ENCODE peak calls at places on chromosome 6, in nine cellular contexts. U, I, F, E, P, J, Y, Z and C are unnamed samples.

GRCh38 chr6:39585641-39586040 is 139.6 kb downstream of the KIF6 start:
- DNase-seq in Z (no peak), I (no peak), J (no peak), F (no peak), E (no peak), P (no peak), Y (no peak), U (no peak), C (no peak)

GRCh38 chr6:122063090-122063489 is 336.4 kb upstream of the HSF2 start:
- DNase-seq in E (no peak), U (peak; percentile 8), F (no peak), Z (no peak), J (no peak), I (no peak), Y (no peak), P (no peak), C (peak; percentile 18)

GRCh38 chr6:76703786-76704185 is 631.3 kb upstream of the IMPG1 start:
- DNase-seq in I (no peak), E (peak; percentile 25), Z (peak; percentile 3), P (no peak), J (no peak), Y (no peak), U (no peak), F (no peak), C (no peak)

GRCh38 chr6:150528648-150529285 is 70.9 kb upstream of the PLEKHG1 start:
- DNase-seq in P (no peak), E (peak; percentile 22), J (no peak), U (peak; percentile 48), F (peak; percentile 21), I (no peak), Y (peak; percentile 1), Z (peak; percentile 45), C (peak; percentile 77)

GRCh38 chr6:157462956-157463742 is 82.2 kb downstream of the ZDHHC14 start:
- DNase-seq in E (no peak), Z (no peak), P (no peak), I (no peak), F (no peak), U (no peak), Y (no peak), J (peak; percentile 56), C (no peak)

GRCh38 chr6:41568585-41569384 is 22.6 kb downstream of the FOXP4 start:
- DNase-seq in I (peak; percentile 99), E (no peak), F (no peak), J (no peak), Y (peak; percentile 49), P (no peak), U (no peak), Z (no peak), C (no peak)

GRCh38 chr6:138161434-138162103 is at the start of gene ARFGEF3:
- DNase-seq in J (peak; percentile 62), Z (peak; percentile 73), P (no peak), F (peak; percentile 56), Y (peak; percentile 1), U (peak; percentile 67), E (peak; percentile 64), I (peak; percentile 25), C (peak; percentile 85)

GRCh38 chr6:170147056-170147787 is 143.7 kb downstream of the DLL1 start:
- DNase-seq in Y (no peak), F (no peak), Z (peak; percentile 52), P (no peak), I (peak; percentile 20), E (no peak), J (no peak), U (no peak), C (no peak)

GRCh38 chr6:98832282-98833100 is 1.9 kb upstream of the POU3F2 start:
- DNase-seq in P (no peak), U (peak; percentile 50), J (peak; percentile 32), F (no peak), E (peak; percentile 76), Z (peak; percentile 94), I (no peak), Y (peak; percentile 74), C (peak; percentile 58)

GRCh38 chr6:34146801-34147592 is 1.1 kb upstream of the GRM4 start:
- DNase-seq in P (no peak), Z (peak; percentile 73), J (peak; percentile 41), E (peak; percentile 46), I (no peak), Y (peak; percentile 7), F (no peak), U (no peak), C (no peak)

GRCh38 chr6:2891768-2892170 is 11.3 kb downstream of the SERPINB9 start:
- DNase-seq in Z (no peak), U (no peak), E (no peak), J (peak; percentile 70), F (no peak), Y (no peak), I (no peak), P (no peak), C (no peak)

DNA sequence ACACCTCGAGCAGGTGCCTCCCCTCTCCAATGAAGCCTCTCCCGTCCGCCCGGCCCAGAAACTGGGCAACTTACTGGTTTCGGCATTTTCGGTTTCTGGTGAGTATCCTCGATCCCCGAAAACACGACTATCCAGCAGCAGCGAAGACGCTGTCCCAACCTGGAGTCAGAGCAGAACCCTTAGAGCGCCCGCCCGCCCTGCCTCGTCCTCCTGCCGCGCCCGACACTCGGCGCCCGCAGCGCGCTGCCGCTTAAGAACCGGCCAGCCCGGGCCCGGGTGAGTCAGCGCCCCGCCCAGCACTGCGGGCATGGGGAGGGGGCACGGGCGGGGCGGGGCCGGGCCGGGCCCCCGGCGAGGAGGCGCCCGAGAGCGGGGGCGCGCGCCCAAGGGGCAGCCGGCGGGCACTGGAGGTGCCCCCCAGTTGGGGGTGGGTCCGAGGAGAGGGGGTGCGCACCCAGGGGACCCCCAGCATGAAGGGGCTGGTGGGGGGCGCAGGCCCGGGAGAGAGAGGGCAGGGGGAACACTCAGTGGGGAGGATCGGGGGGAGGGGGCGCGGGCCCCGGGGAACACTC is 1.1 kb downstream of the EZR start:
- DNase-seq in J (peak; percentile 78), U (peak; percentile 71), E (peak; percentile 82), Z (peak; percentile 94), I (peak; percentile 55), P (no peak), F (peak; percentile 87), Y (peak; percentile 70), C (peak; percentile 92)
- H3K9ac ChIP-seq in J (peak overlapping the region; percentile 89), U (peak overlapping the region; percentile 64), E (peak overlapping the region; percentile 99), Z (peak overlapping the region; percentile 88), I (peak overlapping the region; percentile 70), P (peak overlapping the region; percentile 78), F (peak overlapping the region; percentile 69), Y (peak overlapping the region; percentile 62), C (peak overlapping the region; percentile 47)

GRCh38 chr6:52553719-52554118 is 23.1 kb downstream of the TRAM2 start:
- DNase-seq in I (no peak), Y (no peak), U (no peak), Z (no peak), E (no peak), P (no peak), J (no peak), F (no peak), C (no peak)

GRCh38 chr6:52550014-52550575 is 26.8 kb downstream of the TRAM2 start:
- DNase-seq in F (no peak), Y (no peak), J (no peak), E (no peak), I (no peak), Z (no peak), P (no peak), U (no peak), C (no peak)

GRCh38 chr6:52553158-52553557 is 23.7 kb downstream of the TRAM2 start:
- DNase-seq in E (no peak), Z (no peak), P (no peak), Y (no peak), U (no peak), J (no peak), I (no peak), F (no peak), C (no peak)

GRCh38 chr6:52552278-52552643 is 24.6 kb downstream of the TRAM2 start:
- DNase-seq in Y (no peak), I (no peak), E (no peak), F (no peak), Z (no peak), P (no peak), J (no peak), U (no peak), C (no peak)

GRCh38 chr6:52551483-52552277 is 25.2 kb downstream of the TRAM2 start:
- DNase-seq in P (no peak), F (no peak), I (peak; percentile 77), Y (peak; percentile 91), E (peak; percentile 66), J (peak; percentile 91), Z (peak; percentile 86), U (peak; percentile 56), C (peak; percentile 71)
- H3K4me3 ChIP-seq in P (no peak overlapping the region), F (no peak overlapping the region), I (no peak overlapping the region), Y (no peak overlapping the region), E (no peak overlapping the region), J (no peak overlapping the region), Z (peak overlapping the region; percentile 6), U (peak overlapping the region; percentile 59), C (peak overlapping the region; percentile 38)

DNA sequence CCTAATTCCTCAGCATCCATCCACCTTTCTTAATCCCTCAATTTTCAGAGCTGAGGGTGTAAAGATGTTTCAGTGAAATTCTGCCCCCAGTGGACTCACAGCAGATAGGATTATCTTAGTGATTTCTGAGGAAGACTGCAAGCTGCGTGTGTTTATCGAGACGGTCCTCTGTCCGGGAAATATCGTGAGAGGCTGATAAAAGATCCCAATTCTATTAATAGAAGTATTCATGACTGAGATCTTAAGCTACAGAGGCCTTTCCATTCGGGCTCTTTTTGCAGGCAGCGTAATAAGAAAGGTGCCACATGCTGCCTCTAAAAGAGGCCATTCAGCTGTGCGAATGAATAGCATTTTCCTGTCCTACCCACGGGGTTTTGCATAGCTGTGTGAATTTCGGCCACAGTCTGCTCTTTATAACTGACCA is 209.0 kb downstream of the ARHGAP18 start:
- DNase-seq in J (peak; percentile 49), Z (peak; percentile 29), E (no peak), Y (peak; percentile 7), I (peak; percentile 44), U (no peak), F (peak; percentile 54), P (peak; percentile 61), C (peak; percentile 25)
- H3K4me2 ChIP-seq in J (peak overlapping the region; percentile 85), Z (no peak overlapping the region), E (peak overlapping the region; percentile 72), Y (peak overlapping the region; percentile 44), I (peak overlapping the region; percentile 68), U (no peak overlapping the region), F (peak overlapping the region; percentile 80), P (peak overlapping the region; percentile 64), C (no peak overlapping the region)

GRCh38 chr6:109008061-109008460 is 86.6 kb downstream of the SESN1 start:
- DNase-seq in P (no peak), E (no peak), I (no peak), Y (no peak), F (no peak), Z (no peak), U (no peak), J (no peak), C (peak; percentile 17)

GRCh38 chr6:109008951-109009760 is 85.5 kb downstream of the SESN1 start:
- DNase-seq in F (peak; percentile 86), I (peak; percentile 72), P (peak; percentile 47), E (peak; percentile 89), J (peak; percentile 87), Z (peak; percentile 98), U (peak; percentile 89), Y (peak; percentile 82), C (peak; percentile 98)

GRCh38 chr6:109007521-109007920 is 87.1 kb downstream of the SESN1 start:
- DNase-seq in F (no peak), I (no peak), Y (no peak), E (no peak), Z (no peak), U (no peak), J (no peak), P (no peak), C (no peak)

GRCh38 chr6:109008537-109008950 is 86.1 kb downstream of the SESN1 start:
- DNase-seq in J (no peak), U (no peak), I (no peak), P (no peak), Y (peak; percentile 55), E (no peak), Z (peak; percentile 83), F (no peak), C (no peak)

GRCh38 chr6:109006818-109007217 is 87.8 kb downstream of the SESN1 start:
- DNase-seq in U (no peak), F (no peak), P (no peak), E (no peak), J (no peak), I (no peak), Z (no peak), Y (no peak), C (no peak)
- H3K9ac ChIP-seq in U (no peak overlapping the region), F (no peak overlapping the region), P (no peak overlapping the region), E (no peak overlapping the region), J (no peak overlapping the region), I (peak overlapping the region; percentile 87), Z (no peak overlapping the region), Y (no peak overlapping the region), C (no peak overlapping the region)